ENCODE peak calls at places on chromosomes 4 and X, in four cellular contexts. U is cardiac muscle cell, V is hepatocyte, S is MG63. L is an unnamed sample. For H3K9me3, the result is how much of the 10 kb centered on the place peaks cover.

GRCh38 chr4:108135549-108136209 is 33.1 kb downstream of the LEF1 start:
- DNase-seq in V (no peak), S (no peak), U (no peak), L (no peak)

GRCh38 chrX:13197961-13198761 is 121.7 kb downstream of the ATXN3L start:
- DNase-seq in U (no peak), V (no peak), S (no peak), L (no peak)

GRCh38 chrX:39196192-39197102 is 395.2 kb downstream of the MID1IP1 start:
- DNase-seq in S (peak), U (peak), V (no peak), L (no peak)

GRCh38 chr4:63036159-63036866 is 1372.9 kb downstream of the TECRL start:
- DNase-seq in U (no peak), V (no peak), S (no peak), L (no peak)

GRCh38 chr4:83223781-83224180 is 60.8 kb downstream of the COQ2 start:
- DNase-seq in V (no peak), U (peak), S (peak), L (no peak)

GRCh38 chr4:76894537-76894936 is 3.4 kb downstream of the SOWAHB start:
- DNase-seq in S (no peak), U (no peak), V (no peak), L (no peak)

GRCh38 chr4:147760176-147760575 is 28.3 kb downstream of the ARHGAP10 start:
- DNase-seq in V (no peak), U (no peak), S (no peak), L (no peak)

GRCh38 chr4:189177130-189177529 is 763.5 kb upstream of the FRG1 start:
- DNase-seq in S (no peak), U (no peak), V (no peak), L (no peak)

GRCh38 chr4:123545569-123546122 is 149.1 kb downstream of the SPRY1 start:
- DNase-seq in S (no peak), U (no peak), V (no peak), L (no peak)

GRCh38 chr4:101711590-101712255 is 78.8 kb upstream of the BANK1 start:
- DNase-seq in U (no peak), V (no peak), S (no peak), L (no peak)

GRCh38 chr4:140645614-140646412 is 77.1 kb upstream of the UCP1 start:
- DNase-seq in V (no peak), U (no peak), S (no peak), L (peak)

GRCh38 chr4:41452484-41453225 is 85.3 kb upstream of the LIMCH1 start:
- DNase-seq in V (no peak), S (no peak), U (no peak), L (no peak)

GRCh38 chrX:154056739-154057367 is 37.2 kb upstream of the IRAK1 start:
- DNase-seq in V (peak), S (no peak), U (no peak), L (no peak)

GRCh38 chr4:18798123-18798522 is 776.6 kb upstream of the LCORL start:
- DNase-seq in U (no peak), V (no peak), S (no peak), L (no peak)

GRCh38 chrX:3697701-3698279 is 15.7 kb downstream of the PRKX start:
- DNase-seq in U (peak), V (peak), S (no peak), L (no peak)

GRCh38 chrX:39983715-39984114 is 114.0 kb downstream of the BCOR start:
- DNase-seq in S (no peak), U (peak), V (no peak), L (peak)

DNA sequence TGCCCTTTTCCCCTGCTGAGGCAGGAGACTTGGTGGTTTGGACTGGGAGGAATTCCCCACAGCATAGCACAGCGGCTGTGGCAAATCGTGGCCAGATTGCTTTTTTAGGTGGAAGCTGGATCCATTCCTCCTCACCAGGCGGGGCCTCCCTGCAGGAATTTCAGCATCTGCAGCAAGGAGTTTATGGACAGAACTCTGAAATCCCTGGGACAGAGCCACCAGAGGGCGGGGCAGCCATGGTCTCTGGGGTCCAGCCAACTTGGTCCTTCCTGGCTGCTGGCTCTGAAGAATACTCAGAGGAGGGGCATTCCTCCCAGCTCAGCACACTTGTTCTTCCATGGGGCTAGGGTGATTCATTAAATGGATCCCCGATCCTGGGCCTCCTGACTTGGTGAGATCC is 794.3 kb downstream of the SH3BGRL start:
- DNase-seq in U (no peak), S (no peak), V (peak), L (no peak)
- H3K9me3 ChIP-seq in U (under half), S (under half), V (under half), L (under half)

GRCh38 chrX:134163836-134164235 is 73.1 kb upstream of the CCDC160 start:
- DNase-seq in S (no peak), U (no peak), V (no peak), L (no peak)

GRCh38 chrX:134161162-134161561 is 75.8 kb upstream of the CCDC160 start:
- DNase-seq in V (no peak), U (no peak), S (no peak), L (no peak)

GRCh38 chrX:134167804-134168203 is 69.2 kb upstream of the CCDC160 start:
- DNase-seq in U (no peak), S (no peak), V (no peak), L (no peak)

GRCh38 chrX:134158821-134159512 is 78.0 kb upstream of the CCDC160 start:
- DNase-seq in U (no peak), V (no peak), S (peak), L (no peak)

GRCh38 chrX:134162032-134162431 is 75.0 kb upstream of the CCDC160 start:
- DNase-seq in S (no peak), V (no peak), U (no peak), L (no peak)
- H3K9me3 ChIP-seq in S (under half), V (under half), U (under half), L (under half)

DNA sequence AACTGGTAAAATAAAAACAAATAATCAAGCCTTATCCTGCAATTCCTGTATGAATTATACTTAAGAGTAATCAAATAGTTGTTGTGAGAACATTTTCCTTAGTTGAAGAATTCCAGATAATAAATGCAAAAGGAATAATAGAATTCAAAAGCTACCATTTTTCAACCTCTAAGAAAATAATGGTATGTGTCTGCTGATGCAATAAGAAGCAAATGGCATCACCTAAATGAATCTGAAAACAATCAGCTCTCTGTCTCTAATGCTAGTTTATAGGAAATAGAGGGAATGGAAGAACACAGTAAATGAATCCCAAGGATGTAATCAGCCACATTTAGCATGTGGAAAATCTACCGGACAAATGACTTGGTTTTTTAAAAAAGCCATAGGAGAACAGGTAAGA is 115.1 kb downstream of the DCHS2 start:
- DNase-seq in V (no peak), S (no peak), U (no peak), L (no peak)
- H3K9me3 ChIP-seq in V (under half), S (under half), U (under half), L (under half)

GRCh38 chrX:82528525-82528924 is 979.6 kb upstream of the POU3F4 start:
- DNase-seq in V (no peak), S (no peak), U (no peak), L (no peak)
- H3K9me3 ChIP-seq in V (under half), S (under half), U (under half), L (under half)

DNA sequence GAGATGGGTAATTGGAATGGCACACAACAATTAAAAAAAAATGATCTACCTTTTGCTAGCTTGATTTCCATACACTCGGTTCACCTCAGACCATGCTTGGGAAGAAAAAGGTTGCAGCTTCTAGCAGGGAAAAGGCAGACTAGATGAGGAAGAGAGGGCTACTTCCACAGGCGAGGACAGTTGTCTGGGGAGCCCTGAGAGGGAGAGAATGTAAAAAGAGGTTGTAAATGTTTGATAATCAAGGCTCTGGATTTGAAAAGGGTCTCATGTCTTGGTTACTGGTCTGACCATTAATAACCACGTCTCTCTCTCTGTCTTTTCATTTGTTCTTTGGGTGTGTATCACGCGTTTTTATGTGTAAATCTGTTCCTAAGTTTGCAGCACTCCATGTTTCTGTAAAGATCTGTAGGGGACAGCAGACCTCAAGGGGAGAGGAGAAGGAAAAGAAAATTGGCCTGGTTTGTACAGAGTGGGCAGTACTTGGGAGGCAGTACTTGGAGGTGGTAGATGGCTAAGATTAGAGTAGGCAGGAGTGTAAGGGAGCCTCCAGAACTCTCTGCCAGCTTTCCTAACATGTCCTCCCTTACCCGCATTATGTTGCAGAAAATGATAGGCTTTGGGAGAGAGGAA is 750 bp downstream of the ARMCX5 start:
- DNase-seq in U (peak), S (no peak), V (peak), L (peak)
- H3K9me3 ChIP-seq in U (under half), S (under half), V (under half), L (under half)

GRCh38 chr4:2104556-2105345 is 45.6 kb downstream of the NAT8L start:
- DNase-seq in S (no peak), U (no peak), V (no peak), L (no peak)
- H3K9me3 ChIP-seq in S (under half), U (under half), V (under half), L (under half)

GRCh38 chrX:75781618-75782017 is 3.4 kb downstream of the MAGEE2 start:
- DNase-seq in S (no peak), V (no peak), U (no peak), L (no peak)

GRCh38 chrX:75784689-75785491 is at the start of gene MAGEE2:
- DNase-seq in V (no peak), U (no peak), S (no peak), L (no peak)

GRCh38 chrX:75786290-75786689 is 1.2 kb upstream of the MAGEE2 start:
- DNase-seq in V (no peak), U (no peak), S (no peak), L (no peak)
- H3K9me3 ChIP-seq in V (under half), U (under half), S (under half), L (under half)

L was measured in osteoblast.